ENCODE peak calls at places on chromosomes 5 and 9, in six cellular contexts. Y is posterior vena cava, P is ELF-1, J is AG20443, V is astrocyte of the spinal cord, M is NCI-H1092. X is an unnamed sample.
A peak's percentile ranks its signal among the peaks of the same experiment; 100 is the strongest.

GRCh38 chr9:93697352-93698139 is 121.2 kb downstream of the PHF2 start:
- DNase-seq in P (no peak), M (peak; percentile 93), Y (peak; percentile 69), V (no peak), J (no peak), X (no peak)

GRCh38 chr5:113378960-113379541 is 55.7 kb downstream of the TSSK1B start:
- DNase-seq in J (peak; percentile 71), M (no peak), P (peak; percentile 65), V (peak; percentile 62), Y (no peak), X (peak; percentile 68)

GRCh38 chr5:93874491-93874890 is 133.1 kb upstream of the POU5F2 start:
- DNase-seq in Y (no peak), P (no peak), V (no peak), J (no peak), M (no peak), X (no peak)

GRCh38 chr9:108813951-108814601 is 41.7 kb downstream of the ACTL7B start:
- DNase-seq in M (peak; percentile 21), V (peak; percentile 49), P (peak; percentile 56), J (peak; percentile 80), Y (no peak), X (peak; percentile 50)

GRCh38 chr9:16138961-16139441 is 586.2 kb downstream of the CCDC171 start:
- DNase-seq in P (no peak), V (peak; percentile 95), Y (peak; percentile 92), M (no peak), J (peak; percentile 78), X (peak; percentile 93)

GRCh38 chr9:126276056-126276728 is 50.4 kb upstream of the MVB12B start:
- DNase-seq in V (no peak), Y (no peak), J (no peak), P (no peak), M (no peak), X (no peak)

GRCh38 chr5:175344331-175345200 is 99.4 kb downstream of the DRD1 start:
- DNase-seq in Y (no peak), P (peak; percentile 39), J (peak; percentile 20), M (no peak), V (peak; percentile 72), X (peak; percentile 4)

GRCh38 chr9:127557466-127557869 is 54.6 kb upstream of the STXBP1 start:
- DNase-seq in Y (no peak), V (peak; percentile 57), J (peak; percentile 55), M (no peak), P (peak; percentile 61), X (no peak)

GRCh38 chr5:135833521-135833920 is 942 bp upstream of the SLC25A48 start:
- DNase-seq in J (peak; percentile 8), M (no peak), V (no peak), Y (peak; percentile 72), P (no peak), X (no peak)

GRCh38 chr5:54484219-54484894 is 28.9 kb downstream of the HSPB3 start:
- DNase-seq in V (no peak), Y (no peak), M (no peak), J (no peak), P (no peak), X (no peak)

GRCh38 chr5:80466669-80467485 is 21.0 kb upstream of the FAM151B start:
- DNase-seq in P (no peak), Y (no peak), M (no peak), V (peak; percentile 34), J (peak; percentile 21), X (peak; percentile 82)

GRCh38 chr9:98707158-98708102 is 1.3 kb downstream of the GABBR2 start:
- DNase-seq in J (peak; percentile 91), M (peak; percentile 76), P (peak; percentile 91), V (peak; percentile 70), Y (no peak), X (peak; percentile 89)

GRCh38 chr5:91283899-91284298 is 99.2 kb downstream of the ARRDC3 start:
- DNase-seq in P (no peak), V (peak; percentile 93), Y (no peak), J (peak; percentile 22), M (no peak), X (peak; percentile 60)

GRCh38 chr5:178542455-178542854 is 47.7 kb downstream of the COL23A1 start:
- DNase-seq in M (no peak), Y (peak; percentile 48), J (no peak), V (peak; percentile 58), P (no peak), X (no peak)

GRCh38 chr5:88674262-88675158 is 208.5 kb downstream of the MEF2C start:
- DNase-seq in V (peak; percentile 75), M (peak; percentile 47), J (peak; percentile 43), Y (peak; percentile 79), P (peak; percentile 77), X (peak; percentile 28)

GRCh38 chr9:92468206-92468605 is 14.1 kb downstream of the ASPN start:
- DNase-seq in P (no peak), M (no peak), V (no peak), J (peak; percentile 61), Y (no peak), X (peak; percentile 55)

GRCh38 chr5:39716532-39716971 is 291.8 kb upstream of the DAB2 start:
- DNase-seq in V (peak; percentile 73), Y (no peak), J (peak; percentile 18), M (no peak), P (peak; percentile 72), X (peak; percentile 80)

GRCh38 chr9:120531683-120532300 is 48.2 kb downstream of the CDK5RAP2 start:
- DNase-seq in M (peak; percentile 41), Y (no peak), P (peak; percentile 22), J (peak; percentile 50), V (peak; percentile 36), X (peak; percentile 60)

GRCh38 chr5:81164936-81165335 is 68.2 kb upstream of the CKMT2 start:
- DNase-seq in M (no peak), Y (no peak), P (no peak), V (peak; percentile 83), J (no peak), X (peak; percentile 19)

GRCh38 chr5:1035421-1036405 is 27.1 kb downstream of the NKD2 start:
- DNase-seq in Y (peak; percentile 60), M (no peak), P (no peak), J (no peak), V (no peak), X (no peak)

GRCh38 chr5:95238560-95239325 is 46.2 kb downstream of the MCTP1 start:
- DNase-seq in J (peak; percentile 21), V (peak; percentile 62), M (no peak), Y (no peak), P (no peak), X (peak; percentile 62)

GRCh38 chr9:136409557-136410455 is 608 bp downstream of the ENTR1 start:
- DNase-seq in J (peak; percentile 78), V (no peak), P (peak; percentile 50), Y (no peak), M (peak; percentile 15), X (peak; percentile 42)

GRCh38 chr5:177117441-177118045 is 16.0 kb upstream of the NSD1 start:
- DNase-seq in P (no peak), Y (peak; percentile 49), J (no peak), M (no peak), V (no peak), X (no peak)

GRCh38 chr5:109529987-109530386 is 120.2 kb upstream of the PJA2 start:
- DNase-seq in Y (no peak), P (no peak), J (no peak), V (no peak), M (no peak), X (no peak)

GRCh38 chr9:14103115-14103514 is 210.8 kb downstream of the NFIB start:
- DNase-seq in M (no peak), J (peak; percentile 14), Y (no peak), P (no peak), V (no peak), X (no peak)

GRCh38 chr9:112341741-112342140 is 8.3 kb upstream of the PTBP3 start:
- DNase-seq in V (peak; percentile 29), P (peak; percentile 53), J (peak; percentile 20), Y (no peak), M (no peak), X (peak; percentile 48)

GRCh38 chr9:91978739-91979414 is 28.8 kb upstream of the ROR2 start:
- DNase-seq in V (peak; percentile 85), M (no peak), Y (no peak), P (peak; percentile 80), J (peak; percentile 88), X (peak; percentile 92)

GRCh38 chr5:111197523-111197922 is 26.7 kb upstream of the CAMK4 start:
- DNase-seq in M (no peak), P (peak; percentile 2), J (peak; percentile 7), Y (no peak), V (no peak), X (peak; percentile 24)

GRCh38 chr5:163565931-163566608 is 60.7 kb downstream of the MAT2B start:
- DNase-seq in J (peak; percentile 45), V (peak; percentile 23), P (peak; percentile 89), M (no peak), Y (peak; percentile 81), X (peak; percentile 32)

GRCh38 chr5:37838933-37839341 is 904 bp downstream of the GDNF start:
- DNase-seq in V (peak; percentile 19), M (no peak), Y (no peak), P (peak; percentile 48), J (peak; percentile 27), X (no peak)

GRCh38 chr5:41154491-41154890 is 58.8 kb downstream of the C6 start:
- DNase-seq in V (peak; percentile 26), J (no peak), Y (no peak), M (no peak), P (no peak), X (no peak)

GRCh38 chr9:12775963-12776774 is 1.3 kb downstream of the LURAP1L start:
- DNase-seq in Y (peak; percentile 93), M (peak; percentile 74), J (peak; percentile 89), P (peak; percentile 86), V (peak; percentile 88), X (peak; percentile 94)

GRCh38 chr9:115551396-115551795 is 433.4 kb upstream of the TNC start:
- DNase-seq in P (no peak), V (peak; percentile 26), J (peak; percentile 16), Y (no peak), M (no peak), X (no peak)

GRCh38 chr5:124481419-124481818 is 265.0 kb downstream of the ZNF608 start:
- DNase-seq in V (no peak), M (no peak), P (no peak), Y (no peak), J (no peak), X (no peak)

GRCh38 chr9:86943223-86943870 is 4.0 kb downstream of the GAS1 start:
- DNase-seq in Y (no peak), V (peak; percentile 27), P (no peak), M (no peak), J (no peak), X (no peak)

GRCh38 chr5:133706732-133707430 is 94.5 kb upstream of the FSTL4 start:
- DNase-seq in Y (no peak), J (no peak), V (peak; percentile 18), P (no peak), M (no peak), X (no peak)

GRCh38 chr9:113650207-113651131 is 186.9 kb downstream of the RGS3 start:
- DNase-seq in J (peak; percentile 63), P (no peak), V (peak; percentile 78), M (peak; percentile 78), Y (peak; percentile 74), X (peak; percentile 73)

GRCh38 chr9:127158995-127159801 is 36.8 kb upstream of the ANGPTL2 start:
- DNase-seq in V (peak; percentile 83), P (peak; percentile 68), J (peak; percentile 87), M (no peak), Y (peak; percentile 67), X (peak; percentile 93)

X was measured in cardiac fibroblast.